ENCODE peak calls at places on chromosomes 16 and 17, in nine cellular contexts. One of them, this sample, is unnamed.
A peak's percentile ranks its signal among the peaks of the same experiment; 100 is the strongest.

GRCh38 chr17:35731239-35731931 is at the start of gene RASL10B:
- DNase-seq in stromal cell of bone marrow: no peak
- DNase-seq in amniotic stem cell: no peak
- DNase-seq in myocyte: peak; percentile 39
- DNase-seq in NCI-H1417: peak; percentile 60
- DNase-seq in AG08396: peak; percentile 90
- DNase-seq in activated CD4-positive, alpha-beta T cell treated with anti-CD3 and anti-CD28 coated beads, Interleukin-2, amount 50 U/mL, for 1 hour: peak; percentile 48
- DNase-seq in fibroblast of the aortic adventitia: no peak
- DNase-seq in kidney tubule cell: peak; percentile 17
- DNase-seq in this sample: peak; percentile 31

GRCh38 chr16:75820672-75821071 is 94.4 kb upstream of the CPHXL start:
- DNase-seq in stromal cell of bone marrow: no peak
- DNase-seq in amniotic stem cell: no peak
- DNase-seq in myocyte: no peak
- DNase-seq in NCI-H1417: no peak
- DNase-seq in AG08396: no peak
- DNase-seq in activated CD4-positive, alpha-beta T cell treated with anti-CD3 and anti-CD28 coated beads, Interleukin-2, amount 50 U/mL, for 1 hour: no peak
- DNase-seq in fibroblast of the aortic adventitia: no peak
- DNase-seq in kidney tubule cell: no peak
- DNase-seq in this sample: no peak

GRCh38 chr17:199195-199604 is 17.8 kb upstream of the DOC2B start:
- DNase-seq in stromal cell of bone marrow: peak; percentile 6
- DNase-seq in amniotic stem cell: no peak
- DNase-seq in myocyte: peak; percentile 18
- DNase-seq in NCI-H1417: no peak
- DNase-seq in AG08396: no peak
- DNase-seq in activated CD4-positive, alpha-beta T cell treated with anti-CD3 and anti-CD28 coated beads, Interleukin-2, amount 50 U/mL, for 1 hour: no peak
- DNase-seq in fibroblast of the aortic adventitia: peak; percentile 16
- DNase-seq in kidney tubule cell: no peak
- DNase-seq in this sample: peak; percentile 16

GRCh38 chr17:79183221-79184158 is 108.9 kb downstream of the ENGASE start:
- DNase-seq in stromal cell of bone marrow: no peak
- DNase-seq in amniotic stem cell: no peak
- DNase-seq in myocyte: no peak
- DNase-seq in NCI-H1417: peak; percentile 71
- DNase-seq in AG08396: peak; percentile 57
- DNase-seq in activated CD4-positive, alpha-beta T cell treated with anti-CD3 and anti-CD28 coated beads, Interleukin-2, amount 50 U/mL, for 1 hour: no peak
- DNase-seq in fibroblast of the aortic adventitia: no peak
- DNase-seq in kidney tubule cell: peak; percentile 2
- DNase-seq in this sample: no peak

GRCh38 chr17:49223517-49224197 is 6.9 kb downstream of the PHOSPHO1 start:
- DNase-seq in stromal cell of bone marrow: no peak
- DNase-seq in amniotic stem cell: no peak
- DNase-seq in myocyte: peak; percentile 40
- DNase-seq in NCI-H1417: peak; percentile 85
- DNase-seq in AG08396: peak; percentile 82
- DNase-seq in activated CD4-positive, alpha-beta T cell treated with anti-CD3 and anti-CD28 coated beads, Interleukin-2, amount 50 U/mL, for 1 hour: peak; percentile 66
- DNase-seq in fibroblast of the aortic adventitia: peak; percentile 16
- DNase-seq in kidney tubule cell: peak; percentile 41
- DNase-seq in this sample: peak; percentile 10

GRCh38 chr17:58056476-58056875 is 26.7 kb upstream of the DYNLL2 start:
- DNase-seq in stromal cell of bone marrow: no peak
- DNase-seq in amniotic stem cell: no peak
- DNase-seq in myocyte: no peak
- DNase-seq in NCI-H1417: no peak
- DNase-seq in AG08396: no peak
- DNase-seq in activated CD4-positive, alpha-beta T cell treated with anti-CD3 and anti-CD28 coated beads, Interleukin-2, amount 50 U/mL, for 1 hour: no peak
- DNase-seq in fibroblast of the aortic adventitia: no peak
- DNase-seq in kidney tubule cell: no peak
- DNase-seq in this sample: no peak

GRCh38 chr17:39823407-39824054 is 40.6 kb downstream of the IKZF3 start:
- DNase-seq in stromal cell of bone marrow: no peak
- DNase-seq in amniotic stem cell: no peak
- DNase-seq in myocyte: no peak
- DNase-seq in NCI-H1417: no peak
- DNase-seq in AG08396: no peak
- DNase-seq in activated CD4-positive, alpha-beta T cell treated with anti-CD3 and anti-CD28 coated beads, Interleukin-2, amount 50 U/mL, for 1 hour: no peak
- DNase-seq in fibroblast of the aortic adventitia: no peak
- DNase-seq in kidney tubule cell: no peak
- DNase-seq in this sample: no peak

GRCh38 chr17:79529661-79530081 is 81.2 kb downstream of the RBFOX3 start:
- DNase-seq in stromal cell of bone marrow: no peak
- DNase-seq in amniotic stem cell: no peak
- DNase-seq in myocyte: no peak
- DNase-seq in NCI-H1417: no peak
- DNase-seq in AG08396: no peak
- DNase-seq in activated CD4-positive, alpha-beta T cell treated with anti-CD3 and anti-CD28 coated beads, Interleukin-2, amount 50 U/mL, for 1 hour: no peak
- DNase-seq in fibroblast of the aortic adventitia: no peak
- DNase-seq in kidney tubule cell: no peak
- DNase-seq in this sample: no peak

GRCh38 chr16:75244844-75245758 is 6.3 kb downstream of the BCAR1 start:
- DNase-seq in stromal cell of bone marrow: peak; percentile 87
- DNase-seq in amniotic stem cell: peak; percentile 85
- DNase-seq in myocyte: peak; percentile 98
- DNase-seq in NCI-H1417: no peak
- DNase-seq in AG08396: peak; percentile 91
- DNase-seq in activated CD4-positive, alpha-beta T cell treated with anti-CD3 and anti-CD28 coated beads, Interleukin-2, amount 50 U/mL, for 1 hour: no peak
- DNase-seq in fibroblast of the aortic adventitia: peak; percentile 93
- DNase-seq in kidney tubule cell: peak; percentile 99
- DNase-seq in this sample: peak; percentile 98

GRCh38 chr17:29906969-29907368 is 23.1 kb downstream of the SSH2 start:
- DNase-seq in stromal cell of bone marrow: no peak
- DNase-seq in amniotic stem cell: no peak
- DNase-seq in myocyte: no peak
- DNase-seq in NCI-H1417: no peak
- DNase-seq in AG08396: no peak
- DNase-seq in activated CD4-positive, alpha-beta T cell treated with anti-CD3 and anti-CD28 coated beads, Interleukin-2, amount 50 U/mL, for 1 hour: no peak
- DNase-seq in fibroblast of the aortic adventitia: no peak
- DNase-seq in kidney tubule cell: no peak
- DNase-seq in this sample: no peak

GRCh38 chr17:47119746-47120520 is 69.2 kb downstream of the CDC27 start:
- DNase-seq in stromal cell of bone marrow: no peak
- DNase-seq in amniotic stem cell: peak; percentile 15
- DNase-seq in myocyte: peak; percentile 24
- DNase-seq in NCI-H1417: no peak
- DNase-seq in AG08396: peak; percentile 23
- DNase-seq in activated CD4-positive, alpha-beta T cell treated with anti-CD3 and anti-CD28 coated beads, Interleukin-2, amount 50 U/mL, for 1 hour: no peak
- DNase-seq in fibroblast of the aortic adventitia: peak; percentile 58
- DNase-seq in kidney tubule cell: peak; percentile 56
- DNase-seq in this sample: peak; percentile 76

GRCh38 chr16:87297918-87298631 is 19.1 kb downstream of the C16orf95 start:
- DNase-seq in stromal cell of bone marrow: no peak
- DNase-seq in amniotic stem cell: no peak
- DNase-seq in myocyte: peak; percentile 31
- DNase-seq in NCI-H1417: peak; percentile 4
- DNase-seq in AG08396: peak; percentile 61
- DNase-seq in activated CD4-positive, alpha-beta T cell treated with anti-CD3 and anti-CD28 coated beads, Interleukin-2, amount 50 U/mL, for 1 hour: peak; percentile 34
- DNase-seq in fibroblast of the aortic adventitia: peak; percentile 22
- DNase-seq in kidney tubule cell: peak; percentile 8
- DNase-seq in this sample: peak; percentile 10

GRCh38 chr16:50668368-50669008 is 12.6 kb downstream of the SNX20 start:
- DNase-seq in stromal cell of bone marrow: no peak
- DNase-seq in amniotic stem cell: no peak
- DNase-seq in myocyte: peak; percentile 90
- DNase-seq in NCI-H1417: no peak
- DNase-seq in AG08396: no peak
- DNase-seq in activated CD4-positive, alpha-beta T cell treated with anti-CD3 and anti-CD28 coated beads, Interleukin-2, amount 50 U/mL, for 1 hour: no peak
- DNase-seq in fibroblast of the aortic adventitia: no peak
- DNase-seq in kidney tubule cell: no peak
- DNase-seq in this sample: no peak

GRCh38 chr17:72479113-72479512 is 358.3 kb downstream of the SOX9 start:
- DNase-seq in stromal cell of bone marrow: no peak
- DNase-seq in amniotic stem cell: no peak
- DNase-seq in myocyte: no peak
- DNase-seq in NCI-H1417: no peak
- DNase-seq in AG08396: no peak
- DNase-seq in activated CD4-positive, alpha-beta T cell treated with anti-CD3 and anti-CD28 coated beads, Interleukin-2, amount 50 U/mL, for 1 hour: no peak
- DNase-seq in fibroblast of the aortic adventitia: no peak
- DNase-seq in kidney tubule cell: no peak
- DNase-seq in this sample: no peak

GRCh38 chr16:68257251-68257905 is 6.9 kb upstream of the SLC7A6 start:
- DNase-seq in stromal cell of bone marrow: no peak
- DNase-seq in amniotic stem cell: no peak
- DNase-seq in myocyte: peak; percentile 89
- DNase-seq in NCI-H1417: no peak
- DNase-seq in AG08396: no peak
- DNase-seq in activated CD4-positive, alpha-beta T cell treated with anti-CD3 and anti-CD28 coated beads, Interleukin-2, amount 50 U/mL, for 1 hour: no peak
- DNase-seq in fibroblast of the aortic adventitia: no peak
- DNase-seq in kidney tubule cell: peak; percentile 37
- DNase-seq in this sample: peak; percentile 20

GRCh38 chr16:46747777-46748651 is at the start of gene MYLK3:
- DNase-seq in stromal cell of bone marrow: no peak
- DNase-seq in amniotic stem cell: no peak
- DNase-seq in myocyte: peak; percentile 24
- DNase-seq in NCI-H1417: peak; percentile 32
- DNase-seq in AG08396: peak; percentile 22
- DNase-seq in activated CD4-positive, alpha-beta T cell treated with anti-CD3 and anti-CD28 coated beads, Interleukin-2, amount 50 U/mL, for 1 hour: no peak
- DNase-seq in fibroblast of the aortic adventitia: no peak
- DNase-seq in kidney tubule cell: no peak
- DNase-seq in this sample: no peak

GRCh38 chr17:38428150-38428642 is at the start of gene ARHGAP23:
- DNase-seq in stromal cell of bone marrow: no peak
- DNase-seq in amniotic stem cell: peak; percentile 45
- DNase-seq in myocyte: peak; percentile 78
- DNase-seq in NCI-H1417: peak; percentile 42
- DNase-seq in AG08396: peak; percentile 93
- DNase-seq in activated CD4-positive, alpha-beta T cell treated with anti-CD3 and anti-CD28 coated beads, Interleukin-2, amount 50 U/mL, for 1 hour: peak; percentile 38
- DNase-seq in fibroblast of the aortic adventitia: peak; percentile 68
- DNase-seq in kidney tubule cell: peak; percentile 77
- DNase-seq in this sample: peak; percentile 72